ENCODE peak calls at places on chromosome 22, in six cellular contexts. D is endothelial cell, H is iris pigment epithelial cell, X is NCI-H510A, T is OCI-LY7, Q is C1 segment of cervical spinal cord. C is an unnamed sample.

GRCh38 chr22:30312053-30312452 is 14.7 kb downstream of the TBC1D10A start:
- DNase-seq in D (no peak), X (no peak), H (peak), T (no peak), Q (no peak), C (no peak)

GRCh38 chr22:28894320-28894719 is 10.9 kb downstream of the ZNRF3 start:
- DNase-seq in X (no peak), D (no peak), Q (peak), H (no peak), T (no peak), C (no peak)

GRCh38 chr22:32423664-32424063 is 11.6 kb upstream of the RTCB start:
- DNase-seq in D (no peak), T (no peak), H (no peak), Q (no peak), X (no peak), C (no peak)

GRCh38 chr22:28958611-28959010 is 75.2 kb downstream of the ZNRF3 start:
- DNase-seq in D (no peak), H (peak), T (no peak), Q (no peak), X (no peak), C (peak)

GRCh38 chr22:20441631-20442484 is 4.2 kb upstream of the SCARF2 start:
- DNase-seq in H (peak), D (no peak), X (no peak), Q (no peak), T (no peak), C (no peak)

GRCh38 chr22:41682033-41682807 is 6.4 kb downstream of the SNU13 start:
- DNase-seq in H (peak), T (peak), X (no peak), Q (peak), D (peak), C (peak)

GRCh38 chr22:17552737-17553136 is 10.6 kb upstream of the SLC25A18 start:
- DNase-seq in Q (no peak), H (no peak), D (no peak), X (no peak), T (no peak), C (no peak)

GRCh38 chr22:46815559-46815895 is 53.1 kb downstream of the TBC1D22A start:
- DNase-seq in X (no peak), Q (no peak), H (no peak), D (no peak), T (no peak), C (no peak)

GRCh38 chr22:27875951-27876350 is 43.1 kb downstream of the PITPNB start:
- DNase-seq in D (no peak), H (no peak), X (no peak), T (no peak), Q (no peak), C (no peak)

GRCh38 chr22:39234157-39234793 is 10.5 kb downstream of the PDGFB start:
- DNase-seq in T (no peak), X (no peak), H (no peak), D (no peak), Q (no peak), C (no peak)

GRCh38 chr22:22666307-22667091 is 22.1 kb downstream of the GGTLC2 start:
- DNase-seq in D (peak), Q (no peak), T (peak), X (no peak), H (peak), C (no peak)

GRCh38 chr22:41074061-41074460 is 18.3 kb upstream of the EP300 start:
- DNase-seq in Q (no peak), X (no peak), H (no peak), D (no peak), T (no peak), C (no peak)

GRCh38 chr22:26660961-26661578 is 3.7 kb downstream of the MIAT start:
- DNase-seq in D (no peak), H (no peak), Q (no peak), X (no peak), T (peak), C (no peak)

GRCh38 chr22:26481112-26481693 is 2.4 kb downstream of the HPS4 start:
- DNase-seq in T (no peak), X (no peak), D (no peak), H (no peak), Q (no peak), C (no peak)

GRCh38 chr22:42286205-42286604 is 15.8 kb upstream of the TCF20 start:
- DNase-seq in Q (no peak), X (no peak), H (no peak), D (no peak), T (peak), C (no peak)

GRCh38 chr22:19868773-19869471 is 14.2 kb upstream of the GNB1L start:
- DNase-seq in D (peak), T (no peak), X (no peak), Q (no peak), H (no peak), C (peak)

C was measured in hippocampal formation.